ENCODE peak calls at places on chromosomes 16 and 17, in ten cellular contexts. V is HTR-8/SVneo; P is activated T-cell treated with anti-CD3 and anti-CD28 coated beads for 1 hour; M is stimulated activated CD8-positive, alpha-beta memory T cell treated with anti-CD3 and anti-CD28 coated beads, Interleukin-4, amount 100 ng/mL, for 4 hours; Z is gastrocnemius medialis; W is GM18507; H is EL; K is SJSA1; X is T-helper 2 cell; J is amygdala. O is an unnamed sample.

GRCh38 chr16:85553436-85554113 is 59.5 kb upstream of the GSE1 start:
- DNase-seq in J (no peak), Z (peak), X (no peak), M (no peak), V (no peak), K (peak), W (no peak), P (no peak), H (peak), O (peak)

GRCh38 chr17:2852729-2853110 is 56.5 kb downstream of the RAP1GAP2 start:
- DNase-seq in M (no peak), H (no peak), Z (no peak), V (no peak), W (no peak), X (no peak), J (no peak), K (no peak), P (no peak), O (no peak)

GRCh38 chr17:35214631-35215273 is 20.6 kb upstream of the SLC35G3 start:
- DNase-seq in M (no peak), V (no peak), K (no peak), X (peak), Z (no peak), J (no peak), W (no peak), H (no peak), P (no peak), O (peak)

GRCh38 chr16:58487566-58488351 is 12.2 kb upstream of the NDRG4 start:
- DNase-seq in V (peak), W (peak), K (peak), J (peak), H (peak), X (peak), Z (peak), P (peak), M (peak), O (peak)

GRCh38 chr16:15539197-15539596 is 103.8 kb downstream of the MARF1 start:
- DNase-seq in K (no peak), X (no peak), M (no peak), V (no peak), P (no peak), J (no peak), H (no peak), Z (no peak), W (no peak), O (no peak)

GRCh38 chr17:39014044-39014794 is 47.0 kb upstream of the FBXO47 start:
- DNase-seq in J (no peak), X (no peak), H (peak), M (no peak), P (no peak), V (no peak), K (no peak), W (no peak), Z (no peak), O (no peak)

GRCh38 chr16:29820730-29821662 is 734 bp downstream of the MVP start:
- DNase-seq in K (peak), X (peak), W (no peak), Z (peak), M (no peak), J (no peak), H (peak), V (no peak), P (no peak), O (peak)

GRCh38 chr16:21608647-21609328 is 9.4 kb downstream of the METTL9 start:
- DNase-seq in X (no peak), J (no peak), K (no peak), W (no peak), P (no peak), V (no peak), Z (no peak), H (no peak), M (no peak), O (peak)

GRCh38 chr17:55458977-55459376 is 37.3 kb upstream of the MMD start:
- DNase-seq in H (peak), Z (no peak), M (no peak), V (peak), K (peak), W (no peak), J (no peak), X (no peak), P (no peak), O (no peak)

O was measured in naive thymus-derived CD8-positive, alpha-beta T cell.